ENCODE peak calls at places on chromosomes 11 and 22, in four cellular contexts. G is HCT116, C is K562, V is SK-N-SH. J is an unnamed sample.

GRCh38 chr11:64746486-64746885 is 2.5 kb upstream of the RASGRP2 start:
- DNase-seq in G (no peak), C (no peak), V (no peak), J (no peak)

GRCh38 chr22:50048066-50048765 is 9.9 kb downstream of the TTLL8 start:
- DNase-seq in G (no peak), C (no peak), V (no peak), J (no peak)

GRCh38 chr22:27097933-27098332 is 440.5 kb downstream of the MIAT start:
- DNase-seq in G (no peak), C (no peak), V (no peak), J (no peak)

GRCh38 chr11:86692317-86692716 is 19.9 kb upstream of the ME3 start:
- DNase-seq in G (no peak), C (no peak), V (no peak), J (no peak)

GRCh38 chr11:69664103-69664775 is 10.9 kb downstream of the LTO1 start:
- DNase-seq in G (no peak), C (no peak), V (no peak), J (no peak)

GRCh38 chr22:42967933-42968332 is 47.0 kb downstream of the PACSIN2 start:
- DNase-seq in G (no peak), C (peak), V (no peak), J (no peak)

GRCh38 chr11:86440305-86440716 is 65.6 kb downstream of the CCDC81 start:
- DNase-seq in G (no peak), C (no peak), V (no peak), J (no peak)

GRCh38 chr22:45919504-45920286 is 57.3 kb downstream of the WNT7B start:
- DNase-seq in G (no peak), C (no peak), V (no peak), J (peak)

GRCh38 chr11:115051938-115052590 is 373.7 kb downstream of the NXPE2 start:
- DNase-seq in G (no peak), C (no peak), V (no peak), J (no peak)

GRCh38 chr11:7480132-7480531 is 5.2 kb upstream of the OLFML1 start:
- DNase-seq in G (no peak), C (no peak), V (no peak), J (no peak)

GRCh38 chr11:31397239-31397834 is 27.7 kb downstream of the DNAJC24 start:
- DNase-seq in G (no peak), C (no peak), V (peak), J (peak)

GRCh38 chr11:46026616-46027293 is 94.5 kb downstream of the PHF21A start:
- DNase-seq in G (no peak), C (no peak), V (no peak), J (no peak)

GRCh38 chr22:44881624-44882023 is 128.2 kb downstream of the PHF21B start:
- DNase-seq in G (no peak), C (no peak), V (no peak), J (no peak)
- TF ChIP-seq JUND in G (no peak), C (no peak), V (no peak), J (no peak)

DNA sequence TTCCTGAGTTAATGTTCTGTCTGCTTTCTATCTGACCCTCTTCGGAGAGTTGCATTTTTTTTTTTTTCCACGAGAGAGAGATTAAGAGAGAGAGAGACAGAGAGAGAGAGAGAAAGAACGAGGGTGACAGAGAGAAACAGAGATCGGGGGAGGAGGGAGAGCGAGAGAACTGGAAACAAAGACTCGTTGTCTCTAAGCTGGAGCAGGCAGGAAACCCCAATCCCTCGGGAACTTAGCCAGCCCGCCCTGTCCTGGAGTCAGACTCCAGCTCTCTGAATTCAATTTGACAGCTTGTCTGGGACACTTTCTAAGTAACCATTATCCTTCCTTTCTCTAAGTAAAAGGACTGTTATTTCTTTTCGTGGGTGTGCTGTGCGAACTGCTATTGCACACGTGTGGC is 76.9 kb downstream of the KCNJ1 start:
- DNase-seq in G (no peak), C (no peak), V (no peak), J (no peak)
- TF ChIP-seq JUND in G (no peak), C (no peak), V (peak), J (no peak)

DNA sequence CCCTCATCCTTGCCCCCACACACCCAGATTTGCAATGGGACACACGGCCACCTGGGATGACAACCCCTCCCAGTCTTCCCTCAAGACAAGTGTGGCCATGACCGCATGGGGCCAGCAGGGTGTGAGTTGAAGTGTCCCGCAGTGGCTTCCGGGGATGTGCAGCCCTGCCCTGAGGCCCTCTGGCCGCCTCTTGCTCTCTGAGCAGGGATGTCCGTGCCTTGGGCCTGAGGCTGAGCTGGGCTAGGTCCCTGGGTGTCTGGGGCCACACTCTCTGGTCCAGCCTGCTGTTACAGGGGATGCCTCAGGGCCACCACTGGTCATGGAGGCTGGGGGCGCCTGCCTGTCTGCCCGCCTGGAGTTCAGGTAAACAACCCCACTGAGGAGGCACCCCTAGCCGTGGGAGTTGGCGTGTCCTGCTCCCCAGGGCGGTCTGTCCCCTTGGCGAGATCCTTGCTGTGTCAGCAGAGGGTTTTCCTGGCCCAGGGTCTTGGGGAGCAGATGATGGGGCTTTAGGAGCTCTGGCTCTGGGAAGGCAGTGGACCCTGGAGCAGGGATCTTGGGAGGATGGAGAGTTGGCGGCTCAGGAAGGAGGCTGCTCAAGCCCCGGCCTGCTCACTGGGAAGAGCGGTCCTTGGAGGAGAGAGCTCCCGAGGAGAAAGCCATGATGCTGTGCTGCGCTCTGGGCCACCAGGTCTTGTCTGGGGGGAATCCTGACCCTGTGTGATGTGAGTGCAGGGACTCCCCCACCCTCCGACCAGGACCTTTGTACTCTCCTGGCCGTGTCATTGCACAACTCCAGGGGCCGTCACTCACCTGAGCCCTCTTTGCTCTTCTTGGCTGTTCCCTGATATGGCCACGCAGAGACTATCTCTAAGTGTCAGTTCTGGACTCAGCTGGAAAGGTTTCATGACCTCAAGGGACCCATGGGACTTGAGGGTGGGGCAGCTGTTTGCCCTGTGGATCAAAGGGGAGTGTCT is 67.9 kb downstream of the KCNQ1 start:
- DNase-seq in G (no peak), C (no peak), V (peak), J (no peak)
- TF ChIP-seq JUND in G (no peak), C (no peak), V (no peak), J (no peak)

GRCh38 chr11:2774173-2775082 is 74.6 kb upstream of the KCNQ1OT1 start:
- DNase-seq in G (no peak), C (no peak), V (no peak), J (no peak)

GRCh38 chr11:2777396-2777795 is 77.6 kb upstream of the KCNQ1OT1 start:
- DNase-seq in G (no peak), C (no peak), V (no peak), J (no peak)

GRCh38 chr11:2775626-2776350 is 76.0 kb upstream of the KCNQ1OT1 start:
- DNase-seq in G (no peak), C (no peak), V (no peak), J (no peak)

GRCh38 chr11:2776351-2777061 is 76.7 kb upstream of the KCNQ1OT1 start:
- DNase-seq in G (no peak), C (no peak), V (no peak), J (no peak)

GRCh38 chr11:2775083-2775625 is 75.4 kb upstream of the KCNQ1OT1 start:
- DNase-seq in G (no peak), C (no peak), V (no peak), J (no peak)
- TF ChIP-seq JUND in G (no peak), C (no peak), V (no peak), J (no peak)

GRCh38 chr22:37818397-37819099 is 4.6 kb upstream of the GALR3 start:
- DNase-seq in G (no peak), C (no peak), V (no peak), J (no peak)
- TF ChIP-seq JUND in G (no peak), C (no peak), V (no peak), J (no peak)

GRCh38 chr11:134545521-134545920 is 133.5 kb upstream of the B3GAT1 start:
- DNase-seq in G (no peak), C (no peak), V (no peak), J (no peak)

GRCh38 chr11:134541951-134542350 is 129.9 kb upstream of the B3GAT1 start:
- DNase-seq in G (no peak), C (no peak), V (no peak), J (no peak)

GRCh38 chr11:134542401-134543143 is 130.5 kb upstream of the B3GAT1 start:
- DNase-seq in G (peak), C (no peak), V (no peak), J (peak)

GRCh38 chr11:134543144-134544044 is 131.4 kb upstream of the B3GAT1 start:
- DNase-seq in G (no peak), C (no peak), V (no peak), J (no peak)

GRCh38 chr11:134544095-134544815 is 132.2 kb upstream of the B3GAT1 start:
- DNase-seq in G (no peak), C (no peak), V (no peak), J (no peak)
- TF ChIP-seq JUND in G (no peak), C (peak), V (no peak), J (no peak)

DNA sequence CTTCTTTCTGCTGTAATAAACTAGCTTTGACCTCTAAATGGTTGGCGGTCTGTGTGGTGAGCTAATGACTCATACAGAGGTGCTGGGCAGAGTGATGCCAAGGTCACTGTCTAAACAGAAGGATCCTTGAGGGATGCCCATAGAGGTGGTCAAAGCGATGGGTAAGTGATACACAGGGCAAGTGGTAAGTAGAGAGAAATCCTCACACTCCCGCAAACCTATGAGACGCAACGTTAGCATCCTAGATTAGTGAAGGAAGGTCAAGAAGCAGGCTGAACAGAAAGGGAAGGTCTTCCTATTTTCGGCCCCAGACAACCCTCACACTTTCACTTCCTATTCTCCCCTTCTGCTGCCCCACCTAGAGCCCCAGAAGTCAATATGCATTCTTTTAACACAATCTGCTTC is 65.6 kb upstream of the SESN3 start:
- DNase-seq in G (no peak), C (no peak), V (no peak), J (no peak)
- TF ChIP-seq JUND in G (no peak), C (no peak), V (no peak), J (no peak)